ENCODE peak calls at places on chromosomes 3 and 15, in five cellular contexts. E is endodermal cell, U is adrenal gland, V is fibroblast of the aortic adventitia, I is AG10803. D is an unnamed sample.
A peak's percentile ranks its signal among the peaks of the same experiment; 100 is the strongest.

GRCh38 chr3:45736707-45737106 is 47.5 kb downstream of the SACM1L start:
- DNase-seq in E (no peak), U (no peak), V (no peak), I (no peak), D (no peak)

GRCh38 chr15:31392761-31393401 is 66.2 kb downstream of the KLF13 start:
- DNase-seq in E (peak; percentile 76), U (no peak), V (no peak), I (no peak), D (peak; percentile 38)

GRCh38 chr3:60086811-60087210 is 1037.0 kb upstream of the CFAP20DC start:
- DNase-seq in E (no peak), U (no peak), V (no peak), I (peak; percentile 22), D (no peak)

GRCh38 chr15:29103825-29104565 is 165.6 kb downstream of the NSMCE3 start:
- DNase-seq in E (peak; percentile 97), U (peak; percentile 60), V (peak; percentile 57), I (peak; percentile 73), D (peak; percentile 93)

GRCh38 chr15:33310481-33311311 is at the start of gene RYR3:
- DNase-seq in E (peak; percentile 89), U (no peak), V (no peak), I (no peak), D (no peak)

GRCh38 chr3:79684041-79684440 is 83.8 kb downstream of the ROBO1 start:
- DNase-seq in E (no peak), U (no peak), V (no peak), I (no peak), D (no peak)

GRCh38 chr3:160564949-160565441 is 376 bp downstream of the KPNA4 start:
- DNase-seq in E (no peak), U (peak; percentile 75), V (peak; percentile 47), I (peak; percentile 63), D (peak; percentile 76)

GRCh38 chr15:97962263-97962662 is 1.8 kb downstream of the ARRDC4 start:
- DNase-seq in E (no peak), U (no peak), V (no peak), I (no peak), D (no peak)

GRCh38 chr3:59873576-59874230 is 823.9 kb upstream of the CFAP20DC start:
- DNase-seq in E (no peak), U (no peak), V (no peak), I (no peak), D (no peak)

GRCh38 chr15:42409011-42409410 is 49.7 kb downstream of the CAPN3 start:
- DNase-seq in E (no peak), U (no peak), V (no peak), I (no peak), D (no peak)

GRCh38 chr15:53591041-53591440 is 168.4 kb downstream of the WDR72 start:
- DNase-seq in E (no peak), U (no peak), V (no peak), I (no peak), D (no peak)

GRCh38 chr15:53588773-53589172 is 170.7 kb downstream of the WDR72 start:
- DNase-seq in E (no peak), U (no peak), V (peak; percentile 0), I (peak; percentile 1), D (no peak)

GRCh38 chr15:53589526-53590057 is 169.9 kb downstream of the WDR72 start:
- DNase-seq in E (no peak), U (peak; percentile 7), V (no peak), I (no peak), D (no peak)

GRCh38 chr15:53581513-53581912 is 177.9 kb downstream of the WDR72 start:
- DNase-seq in E (no peak), U (no peak), V (no peak), I (no peak), D (no peak)

GRCh38 chr15:53586815-53587214 is 172.6 kb downstream of the WDR72 start:
- DNase-seq in E (peak; percentile 95), U (peak; percentile 31), V (no peak), I (no peak), D (no peak)
- TF ChIP-seq CTCF in E (peak; percentile 97), U (peak; percentile 37), V (no peak), I (no peak), D (no peak)

DNA sequence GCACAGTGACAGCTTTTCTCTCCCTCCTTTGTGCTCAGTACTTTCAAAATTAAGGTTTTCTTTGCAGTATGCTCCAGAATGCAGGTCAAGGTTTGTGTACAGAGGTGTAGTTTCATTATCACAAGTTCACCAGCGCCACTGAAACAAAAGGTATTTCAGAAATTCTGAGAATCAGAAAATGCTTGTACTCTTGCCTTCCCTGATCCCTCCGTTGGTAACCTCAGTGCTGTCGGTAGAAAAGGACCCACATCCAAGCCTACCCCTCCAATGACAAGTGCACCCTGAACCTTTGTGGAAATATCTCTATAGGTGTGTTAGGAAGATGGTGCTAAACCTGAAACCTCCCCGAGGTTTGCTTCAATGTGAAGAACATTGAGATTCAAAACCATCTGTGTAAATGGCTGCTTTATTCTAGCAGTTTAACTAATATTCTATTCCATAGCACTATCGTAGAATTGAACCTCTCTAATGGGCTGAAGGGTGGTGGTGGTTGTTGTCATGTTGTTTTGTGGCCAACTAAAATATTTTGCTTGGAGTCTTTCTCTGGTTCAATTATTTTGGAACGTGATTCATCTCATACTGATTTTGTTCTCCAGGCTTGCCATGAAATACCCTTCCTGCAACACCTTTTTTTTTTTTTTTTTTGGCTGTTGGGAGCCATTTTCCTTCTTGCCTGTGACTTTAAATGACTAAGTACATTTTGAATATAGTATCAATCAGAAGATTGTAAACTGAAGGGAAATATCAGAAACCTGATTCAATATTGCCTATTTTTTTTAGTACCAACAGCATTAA is 20.7 kb downstream of the ZBTB38 start:
- DNase-seq in E (no peak), U (no peak), V (peak; percentile 78), I (peak; percentile 49), D (no peak)
- H3K4me3 ChIP-seq in E (no peak overlapping the region), U (no peak overlapping the region), V (peak overlapping the region; percentile 52), I (peak overlapping the region; percentile 27), D (peak overlapping the region; percentile 50)

DNA sequence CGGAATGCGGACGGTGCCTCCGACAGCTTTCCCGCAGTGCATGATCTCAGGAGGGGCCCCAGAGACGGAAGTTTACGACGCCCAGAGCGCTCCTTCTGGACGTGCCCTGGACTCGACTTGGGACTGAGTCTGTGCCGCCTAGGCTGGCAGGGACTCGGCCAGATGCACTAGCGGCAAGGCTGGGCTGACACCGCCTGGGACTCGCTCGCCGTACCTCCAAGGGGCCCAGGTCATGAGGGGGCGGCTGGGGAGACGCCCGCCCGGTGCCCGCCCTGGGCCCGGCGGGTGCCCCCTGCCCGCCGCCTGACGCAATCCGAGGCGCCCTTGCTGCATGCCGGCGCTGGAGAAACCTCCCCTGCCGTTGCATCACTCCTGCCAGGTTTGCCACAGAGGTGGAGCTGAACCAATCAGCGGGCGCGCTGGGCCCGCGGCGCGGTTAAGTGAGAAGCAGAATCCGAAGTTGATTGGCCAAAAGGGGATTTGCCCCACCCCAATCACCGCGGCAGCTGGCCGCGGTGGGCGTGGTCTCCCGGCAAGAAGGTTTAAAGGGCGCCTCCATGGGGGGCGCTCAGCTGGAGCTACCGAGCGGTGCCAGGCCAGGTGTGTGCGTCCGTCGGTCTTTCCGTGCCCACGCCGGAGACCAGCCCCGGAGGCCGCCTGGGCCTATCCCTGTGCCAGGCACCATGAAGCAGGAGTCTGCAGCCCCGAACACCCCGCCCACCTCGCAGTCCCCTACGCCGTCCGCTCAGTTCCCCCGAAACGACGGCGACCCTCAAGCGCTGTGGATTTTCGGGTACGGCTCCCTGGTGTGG is at the start of gene CHAC1:
- DNase-seq in E (peak; percentile 98), U (peak; percentile 98), V (peak; percentile 96), I (peak; percentile 97), D (peak; percentile 96)
- TF ChIP-seq CTCF in E (peak; percentile 24), U (no peak), V (no peak), I (no peak), D (no peak)

DNA sequence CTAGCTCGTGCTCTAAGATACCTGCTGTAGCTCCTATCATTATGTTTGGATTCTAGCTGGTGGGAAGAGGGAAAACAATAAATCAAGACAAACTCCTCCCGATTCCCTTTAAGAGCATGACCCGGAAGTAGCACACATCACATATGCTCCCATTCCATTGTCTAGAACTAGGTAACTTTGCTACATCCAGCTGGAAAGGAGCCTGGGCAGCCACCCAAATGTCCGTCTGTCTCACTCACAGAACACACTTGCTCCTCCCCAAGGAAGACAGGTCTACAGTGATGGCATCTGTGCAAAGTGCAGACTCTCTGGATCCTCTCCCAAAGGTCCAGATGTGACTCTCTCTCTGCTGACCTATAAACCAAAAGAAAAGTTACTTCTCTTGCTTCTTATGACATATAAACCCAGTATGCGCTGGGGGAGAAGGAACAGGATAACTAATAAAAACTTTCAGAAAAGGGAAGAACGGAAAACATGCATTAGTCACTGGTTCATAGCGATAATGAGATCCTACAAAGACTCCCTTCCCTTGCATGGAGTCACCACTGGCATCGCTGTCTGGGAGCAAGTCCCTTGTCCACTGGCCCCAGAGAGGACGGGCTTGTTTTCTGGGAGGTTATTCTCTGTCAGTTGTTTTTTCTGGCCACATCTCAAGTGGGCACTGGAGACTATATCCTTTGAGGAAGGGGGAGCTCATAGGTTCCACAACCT is 29.9 kb upstream of the EPHB3 start:
- DNase-seq in E (peak; percentile 20), U (peak; percentile 40), V (no peak), I (no peak), D (peak; percentile 15)
- H3K4me3 ChIP-seq in E (no peak overlapping the region), U (no peak overlapping the region), V (no peak overlapping the region), I (no peak overlapping the region), D (no peak overlapping the region)

GRCh38 chr15:90576711-90577389 is 47.1 kb downstream of the CRTC3 start:
- DNase-seq in E (peak; percentile 58), U (no peak), V (no peak), I (no peak), D (no peak)
- TF ChIP-seq CTCF in E (no peak), U (no peak), V (no peak), I (no peak), D (no peak)

GRCh38 chr3:167787440-167787839 is 51.9 kb downstream of the SERPINI1 start:
- DNase-seq in E (no peak), U (no peak), V (no peak), I (no peak), D (no peak)
- H3K4me3 ChIP-seq in E (no peak overlapping the region), U (no peak overlapping the region), V (no peak overlapping the region), I (no peak overlapping the region), D (no peak overlapping the region)

GRCh38 chr15:40306371-40306770 is 1.4 kb downstream of the PLCB2 start:
- DNase-seq in E (no peak), U (no peak), V (no peak), I (no peak), D (no peak)

GRCh38 chr15:40306908-40307307 is 827 bp downstream of the PLCB2 start:
- DNase-seq in E (no peak), U (no peak), V (no peak), I (no peak), D (no peak)

GRCh38 chr15:40309344-40309862 is 1.7 kb upstream of the PLCB2 start:
- DNase-seq in E (no peak), U (no peak), V (no peak), I (no peak), D (no peak)

GRCh38 chr15:40308844-40309189 is 1.1 kb upstream of the PLCB2 start:
- DNase-seq in E (no peak), U (no peak), V (no peak), I (no peak), D (no peak)

DNA sequence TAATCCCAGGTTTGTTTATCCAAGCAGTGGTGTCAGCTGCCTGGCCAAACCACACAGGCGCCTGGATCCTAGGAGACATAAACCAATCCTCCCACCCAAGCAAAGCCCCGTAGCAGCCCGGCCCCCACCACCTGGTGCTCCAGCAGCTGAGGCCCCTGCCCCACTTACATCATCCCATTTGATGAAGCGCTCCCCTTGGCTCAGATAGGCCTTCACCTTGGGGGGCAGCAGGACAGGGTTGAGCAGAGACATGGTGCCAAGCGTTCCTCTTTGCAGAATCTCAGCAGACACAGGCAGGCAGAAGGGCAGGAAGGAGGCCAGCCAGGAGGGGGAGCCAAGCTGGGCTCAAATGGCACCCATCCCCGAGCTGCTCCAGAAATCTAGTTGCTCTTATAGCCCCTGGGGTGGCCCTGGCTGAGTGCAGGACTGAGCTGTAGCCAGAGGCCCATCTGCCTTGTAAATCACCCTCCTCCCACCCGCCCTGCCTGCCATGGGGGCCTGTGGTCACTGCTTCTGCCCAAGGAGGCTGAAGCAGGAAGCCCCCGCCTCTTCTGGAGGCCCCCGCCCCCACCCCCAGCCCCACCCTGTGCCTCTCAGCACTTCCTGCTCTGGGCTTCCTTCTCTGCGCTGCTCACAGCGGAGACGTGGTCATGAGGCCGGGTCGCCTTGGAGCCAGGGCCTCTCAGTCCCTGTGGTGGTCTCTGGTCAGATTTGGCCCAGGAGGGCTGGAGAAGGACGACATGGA is at the start of gene PLCB2:
- DNase-seq in E (peak; percentile 83), U (peak; percentile 30), V (no peak), I (no peak), D (no peak)
- TF ChIP-seq CTCF in E (peak; percentile 64), U (no peak), V (no peak), I (peak; percentile 13), D (no peak)

D was measured in foreskin fibroblast.